ENCODE peak calls at places on chromosomes 3 and 15, in ten cellular contexts. S is neuronal stem cell; D is ovary; M is body of pancreas; W is heart right ventricle; A is skeletal muscle cell; L is stimulated activated CD4-positive, alpha-beta T cell treated with anti-CD3 and anti-CD28 coated beads, Interleukin-1b, Interleukin-23, amount 100 ng/mL, for 1 hour; X is omental fat pad; Z is GM12865; H is T-helper 2 cell. G is an unnamed sample.
A peak's percentile ranks its signal among the peaks of the same experiment; 100 is the strongest.

GRCh38 chr15:82540984-82541431 is 751 bp upstream of the RPS17 start:
- DNase-seq in S (peak; percentile 12), D (peak; percentile 30), M (peak; percentile 15), W (no peak), A (no peak), L (no peak), X (no peak), Z (no peak), H (no peak), G (no peak)

GRCh38 chr3:37991109-37991508 is 523 bp downstream of the VILL start:
- DNase-seq in S (no peak), D (no peak), M (no peak), W (no peak), A (no peak), L (no peak), X (no peak), Z (no peak), H (no peak), G (no peak)

GRCh38 chr15:101528108-101528916 is 38.8 kb upstream of the PCSK6 start:
- DNase-seq in S (no peak), D (peak; percentile 68), M (peak; percentile 90), W (peak; percentile 33), A (no peak), L (no peak), X (no peak), Z (no peak), H (no peak), G (no peak)

GRCh38 chr15:65101418-65101890 is 13.5 kb downstream of the UBAP1L start:
- DNase-seq in S (peak; percentile 88), D (peak; percentile 41), M (peak; percentile 57), W (peak; percentile 69), A (no peak), L (peak; percentile 25), X (peak; percentile 69), Z (peak; percentile 65), H (peak; percentile 33), G (peak; percentile 36)

GRCh38 chr15:52284164-52284563 is 11.4 kb downstream of the MYO5C start:
- DNase-seq in S (no peak), D (no peak), M (no peak), W (no peak), A (no peak), L (no peak), X (no peak), Z (no peak), H (no peak), G (peak; percentile 26)

GRCh38 chr3:39383190-39383912 is at the start of gene SLC25A38:
- DNase-seq in S (peak; percentile 77), D (peak; percentile 74), M (peak; percentile 83), W (peak; percentile 67), A (peak; percentile 72), L (peak; percentile 46), X (peak; percentile 46), Z (peak; percentile 93), H (peak; percentile 68), G (peak; percentile 50)

GRCh38 chr3:87082806-87083440 is 92.0 kb upstream of the VGLL3 start:
- DNase-seq in S (peak; percentile 43), D (no peak), M (no peak), W (no peak), A (peak; percentile 38), L (no peak), X (no peak), Z (peak; percentile 52), H (no peak), G (peak; percentile 30)

GRCh38 chr3:126537730-126538281 is 13.9 kb downstream of the CHST13 start:
- DNase-seq in S (no peak), D (no peak), M (peak; percentile 3), W (no peak), A (no peak), L (no peak), X (no peak), Z (no peak), H (no peak), G (no peak)

GRCh38 chr3:134326126-134326525 is 48.1 kb downstream of the AMOTL2 start:
- DNase-seq in S (no peak), D (no peak), M (no peak), W (no peak), A (no peak), L (no peak), X (no peak), Z (no peak), H (no peak), G (no peak)

GRCh38 chr3:66279168-66279567 is 58.4 kb downstream of the SLC25A26 start:
- DNase-seq in S (no peak), D (no peak), M (no peak), W (no peak), A (no peak), L (no peak), X (no peak), Z (no peak), H (no peak), G (no peak)

GRCh38 chr15:79540551-79540950 is 108.4 kb downstream of the MINAR1 start:
- DNase-seq in S (no peak), D (no peak), M (no peak), W (no peak), A (no peak), L (no peak), X (no peak), Z (peak; percentile 9), H (no peak), G (no peak)

GRCh38 chr15:60374628-60375081 is 23.1 kb downstream of the ANXA2 start:
- DNase-seq in S (no peak), D (no peak), M (peak; percentile 51), W (no peak), A (peak; percentile 97), L (no peak), X (no peak), Z (no peak), H (no peak), G (peak; percentile 93)

GRCh38 chr3:12817341-12817705 is 20.8 kb downstream of the CAND2 start:
- DNase-seq in S (no peak), D (no peak), M (peak; percentile 16), W (peak; percentile 48), A (no peak), L (no peak), X (no peak), Z (no peak), H (no peak), G (no peak)

GRCh38 chr15:75201609-75202250 is at the start of gene C15orf39:
- DNase-seq in S (peak; percentile 74), D (peak; percentile 73), M (peak; percentile 81), W (peak; percentile 80), A (no peak), L (peak; percentile 57), X (no peak), Z (peak; percentile 92), H (peak; percentile 53), G (no peak)

GRCh38 chr15:78540955-78541743 is 905 bp downstream of the PSMA4 start:
- DNase-seq in S (no peak), D (no peak), M (no peak), W (no peak), A (no peak), L (no peak), X (no peak), Z (no peak), H (peak; percentile 2), G (no peak)

GRCh38 chr3:127177226-127177625 is 15.7 kb upstream of the PRR23E start:
- DNase-seq in S (no peak), D (no peak), M (peak; percentile 23), W (no peak), A (no peak), L (no peak), X (no peak), Z (no peak), H (no peak), G (no peak)

GRCh38 chr3:12288466-12289129 is at the start of gene PPARG:
- DNase-seq in S (peak; percentile 33), D (peak; percentile 57), M (peak; percentile 15), W (peak; percentile 56), A (no peak), L (no peak), X (no peak), Z (no peak), H (no peak), G (no peak)

GRCh38 chr15:70299931-70300858 is 202.5 kb upstream of the TLE3 start:
- DNase-seq in S (no peak), D (no peak), M (no peak), W (no peak), A (no peak), L (peak; percentile 32), X (no peak), Z (peak; percentile 94), H (peak; percentile 17), G (no peak)

GRCh38 chr3:11514191-11514770 is 129.4 kb downstream of the VGLL4 start:
- DNase-seq in S (no peak), D (no peak), M (peak; percentile 21), W (no peak), A (peak; percentile 65), L (no peak), X (no peak), Z (no peak), H (no peak), G (no peak)

GRCh38 chr3:29484633-29485032 is 203.8 kb downstream of the RBMS3 start:
- DNase-seq in S (no peak), D (no peak), M (no peak), W (no peak), A (no peak), L (no peak), X (no peak), Z (no peak), H (no peak), G (no peak)

GRCh38 chr3:124512881-124513609 is 217.2 kb upstream of the UMPS start:
- DNase-seq in S (no peak), D (no peak), M (peak; percentile 63), W (no peak), A (no peak), L (no peak), X (no peak), Z (no peak), H (no peak), G (no peak)

GRCh38 chr3:13278783-13279531 is 141.2 kb downstream of the NUP210 start:
- DNase-seq in S (no peak), D (no peak), M (peak; percentile 1), W (no peak), A (no peak), L (no peak), X (no peak), Z (no peak), H (no peak), G (no peak)

GRCh38 chr3:171862993-171863521 is 19.9 kb downstream of the TMEM212 start:
- DNase-seq in S (no peak), D (no peak), M (no peak), W (no peak), A (no peak), L (no peak), X (no peak), Z (no peak), H (no peak), G (no peak)

GRCh38 chr3:151203053-151203420 is at the start of gene GPR171:
- DNase-seq in S (no peak), D (no peak), M (no peak), W (no peak), A (no peak), L (peak; percentile 14), X (no peak), Z (peak; percentile 73), H (peak; percentile 44), G (no peak)

GRCh38 chr3:83224101-83224868 is 1462.8 kb upstream of the GBE1 start:
- DNase-seq in S (no peak), D (no peak), M (no peak), W (no peak), A (peak; percentile 2), L (no peak), X (no peak), Z (no peak), H (no peak), G (no peak)

GRCh38 chr15:87287156-87287555 is 969.4 kb downstream of the NTRK3 start:
- DNase-seq in S (no peak), D (no peak), M (no peak), W (no peak), A (peak; percentile 14), L (no peak), X (no peak), Z (no peak), H (no peak), G (peak; percentile 7)

GRCh38 chr3:4950351-4950784 is 28.9 kb upstream of the BHLHE40 start:
- DNase-seq in S (no peak), D (peak; percentile 45), M (peak; percentile 12), W (no peak), A (no peak), L (no peak), X (no peak), Z (no peak), H (no peak), G (no peak)

GRCh38 chr3:124263168-124263567 is 271.2 kb upstream of the ROPN1 start:
- DNase-seq in S (no peak), D (no peak), M (no peak), W (no peak), A (peak; percentile 82), L (no peak), X (no peak), Z (peak; percentile 9), H (no peak), G (peak; percentile 82)